ENCODE peak calls at places on chromosomes 6 and 20, in six cellular contexts. W, U, S, H, T and C are unnamed samples. For H3K4me1, the result is how much of the 10 kb centered on the place peaks cover.

GRCh38 chr20:56418385-56418861 is 6.4 kb downstream of the CASS4 start:
- DNase-seq in W (no peak), U (no peak), S (no peak), H (no peak), T (peak), C (no peak)

GRCh38 chr6:160327981-160328380 is 20.2 kb upstream of the SLC22A3 start:
- DNase-seq in W (no peak), U (no peak), S (no peak), H (no peak), T (no peak), C (no peak)

GRCh38 chr6:35062676-35063574 is 78.2 kb downstream of the TCP11 start:
- DNase-seq in W (no peak), U (no peak), S (no peak), H (no peak), T (no peak), C (no peak)

GRCh38 chr6:150068786-150069648 is at the start of gene ULBP3:
- DNase-seq in W (peak), U (peak), S (peak), H (peak), T (peak), C (peak)

GRCh38 chr20:38152175-38153010 is 12.7 kb downstream of the TGM2 start:
- DNase-seq in W (peak), U (peak), S (no peak), H (peak), T (peak), C (peak)

GRCh38 chr6:4253604-4254211 is 118.3 kb upstream of the ECI2 start:
- DNase-seq in W (no peak), U (no peak), S (no peak), H (no peak), T (peak), C (no peak)

GRCh38 chr6:166565084-166565651 is 21.3 kb downstream of the RAMACL start:
- DNase-seq in W (peak), U (no peak), S (no peak), H (peak), T (peak), C (no peak)

GRCh38 chr6:4348462-4349112 is 213.2 kb upstream of the ECI2 start:
- DNase-seq in W (no peak), U (no peak), S (no peak), H (no peak), T (no peak), C (no peak)

GRCh38 chr6:163943647-163944395 is 529.3 kb downstream of the QKI start:
- DNase-seq in W (no peak), U (no peak), S (no peak), H (peak), T (peak), C (no peak)

GRCh38 chr6:49030621-49031020 is 432.4 kb downstream of the MMUT start:
- DNase-seq in W (no peak), U (no peak), S (no peak), H (no peak), T (peak), C (no peak)

GRCh38 chr20:11976966-11977365 is 59.3 kb downstream of the BTBD3 start:
- DNase-seq in W (no peak), U (no peak), S (no peak), H (no peak), T (no peak), C (no peak)

GRCh38 chr20:43293068-43293786 is 103.5 kb upstream of the PTPRT start:
- DNase-seq in W (no peak), U (no peak), S (no peak), H (no peak), T (no peak), C (no peak)

GRCh38 chr6:77451466-77451865 is 11.8 kb downstream of the HTR1B start:
- DNase-seq in W (no peak), U (no peak), S (no peak), H (no peak), T (no peak), C (no peak)

GRCh38 chr6:52537001-52537753 is 39.7 kb downstream of the TRAM2 start:
- DNase-seq in W (no peak), U (no peak), S (no peak), H (no peak), T (no peak), C (no peak)

GRCh38 chr6:139201378-139201777 is 66.5 kb downstream of the HECA start:
- DNase-seq in W (no peak), U (no peak), S (no peak), H (no peak), T (no peak), C (no peak)

GRCh38 chr6:43735642-43736199 is 34.3 kb upstream of the VEGFA start:
- DNase-seq in W (no peak), U (peak), S (no peak), H (no peak), T (no peak), C (no peak)

GRCh38 chr20:41352666-41353065 is 12.0 kb downstream of the LPIN3 start:
- DNase-seq in W (no peak), U (no peak), S (no peak), H (no peak), T (no peak), C (no peak)

GRCh38 chr20:47055699-47056369 is 161.2 kb downstream of the EYA2 start:
- DNase-seq in W (no peak), U (no peak), S (no peak), H (no peak), T (no peak), C (no peak)

GRCh38 chr20:14441201-14441600 is 103.8 kb upstream of the FLRT3 start:
- DNase-seq in W (no peak), U (no peak), S (no peak), H (no peak), T (peak), C (no peak)

GRCh38 chr6:158174514-158174913 is 6.4 kb downstream of the GTF2H5 start:
- DNase-seq in W (no peak), U (no peak), S (no peak), H (no peak), T (peak), C (no peak)

GRCh38 chr6:28248916-28249315 is 3.2 kb downstream of the ZKSCAN4 start:
- DNase-seq in W (no peak), U (no peak), S (no peak), H (no peak), T (no peak), C (no peak)

GRCh38 chr6:25899580-25900408 is 25.8 kb upstream of the SLC17A3 start:
- DNase-seq in W (no peak), U (no peak), S (no peak), H (no peak), T (no peak), C (no peak)

GRCh38 chr6:49634080-49634810 is 2.4 kb downstream of the RHAG start:
- DNase-seq in W (no peak), U (no peak), S (no peak), H (no peak), T (no peak), C (no peak)

GRCh38 chr20:56400001-56400640 is 7.7 kb downstream of the CSTF1 start:
- DNase-seq in W (no peak), U (no peak), S (peak), H (no peak), T (peak), C (peak)

GRCh38 chr6:74568851-74569250 is 637.0 kb downstream of the COL12A1 start:
- DNase-seq in W (no peak), U (no peak), S (no peak), H (no peak), T (peak), C (no peak)

GRCh38 chr6:90222724-90223198 is 73.9 kb downstream of the BACH2 start:
- DNase-seq in W (no peak), U (no peak), S (no peak), H (no peak), T (no peak), C (no peak)

GRCh38 chr20:9301129-9302072 is 213.0 kb upstream of the LAMP5 start:
- DNase-seq in W (no peak), U (no peak), S (no peak), H (no peak), T (peak), C (no peak)

GRCh38 chr6:52362443-52363221 is 681 bp downstream of the PAQR8 start:
- DNase-seq in W (no peak), U (peak), S (peak), H (peak), T (peak), C (peak)

GRCh38 chr20:57755609-57756008 is 45.8 kb upstream of the PMEPA1 start:
- DNase-seq in W (no peak), U (no peak), S (no peak), H (no peak), T (no peak), C (no peak)

GRCh38 chr20:31721408-31722332 is 998 bp downstream of the BCL2L1 start:
- DNase-seq in W (no peak), U (peak), S (no peak), H (peak), T (no peak), C (no peak)

GRCh38 chr20:51581571-51581970 is 39.1 kb upstream of the NFATC2 start:
- DNase-seq in W (no peak), U (no peak), S (no peak), H (no peak), T (no peak), C (no peak)

GRCh38 chr20:4677846-4678245 is 43.9 kb upstream of the PRND start:
- DNase-seq in W (no peak), U (no peak), S (no peak), H (no peak), T (no peak), C (no peak)

GRCh38 chr6:127963495-127963894 is 62.6 kb upstream of the THEMIS start:
- DNase-seq in W (no peak), U (no peak), S (no peak), H (no peak), T (no peak), C (no peak)

GRCh38 chr6:161257778-161258457 is 15.9 kb downstream of the AGPAT4 start:
- DNase-seq in W (no peak), U (no peak), S (no peak), H (no peak), T (peak), C (no peak)

DNA sequence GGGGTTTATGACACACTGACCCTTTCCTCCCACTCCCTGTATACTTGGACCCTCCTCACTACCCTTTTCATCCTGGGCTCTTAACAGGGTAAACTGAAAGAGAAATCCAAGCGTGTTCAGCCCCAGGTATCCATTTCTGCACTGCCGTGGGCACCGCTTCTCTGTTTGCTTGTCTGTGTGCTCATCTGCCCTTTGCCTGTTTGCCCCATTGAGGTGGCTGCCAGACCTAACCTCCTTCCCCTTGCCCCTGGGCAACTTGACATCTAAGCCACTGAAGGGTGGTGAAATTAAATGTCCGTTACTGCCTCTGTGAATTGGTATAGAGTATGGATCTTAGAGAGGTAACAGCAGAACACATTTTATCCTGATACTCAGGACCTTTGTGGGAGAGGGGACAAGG is 38.7 kb downstream of the ACSS2 start:
- DNase-seq in W (no peak), U (no peak), S (no peak), H (no peak), T (no peak), C (no peak)
- H3K4me3 ChIP-seq in W (no peak), U (no peak), S (no peak), H (no peak), T (no peak), C (no peak)

DNA sequence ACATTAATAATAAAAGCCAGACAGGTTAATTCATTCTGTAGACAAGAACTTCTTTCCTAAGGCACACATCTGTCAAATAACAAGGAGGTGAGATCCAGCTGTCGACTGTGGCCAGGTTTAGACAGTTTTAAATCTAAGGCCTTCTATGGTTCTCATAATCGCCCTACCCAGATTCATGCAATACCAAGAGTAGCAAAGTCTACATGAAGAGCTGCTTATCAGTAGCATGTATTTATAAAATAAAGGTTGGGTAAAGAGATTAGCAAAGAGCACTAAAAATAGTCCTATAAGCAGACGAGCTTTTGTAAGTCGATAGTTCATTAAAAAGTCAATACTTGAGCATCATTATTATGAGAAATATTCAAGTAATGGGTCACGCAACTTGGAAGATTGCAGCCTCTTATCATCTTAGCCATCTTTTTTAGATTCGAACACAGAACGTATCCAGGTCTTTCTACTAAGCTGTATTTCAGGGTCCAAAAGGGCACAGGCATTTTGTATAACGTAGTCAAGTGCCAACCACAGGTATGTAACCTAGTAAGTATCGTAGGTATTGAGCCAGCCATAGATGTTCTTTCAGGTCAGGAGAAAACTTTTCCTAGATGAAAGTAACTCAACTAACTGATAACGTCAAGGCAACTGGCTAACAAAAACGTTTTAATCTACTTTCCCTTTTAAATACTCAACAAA is 3.1 kb downstream of the CNKSR3 start:
- DNase-seq in W (no peak), U (no peak), S (no peak), H (no peak), T (no peak), C (no peak)
- H3K4me1 ChIP-seq in W (under half), U (under half), S (under half), H (under half), T (under half), C (under half)

GRCh38 chr20:21027569-21027968 is 78.6 kb downstream of the LINC00237 start:
- DNase-seq in W (no peak), U (no peak), S (no peak), H (no peak), T (no peak), C (peak)
- TF ChIP-seq CTCF in W (no peak), U (no peak), S (no peak), H (no peak), T (no peak), C (peak)

DNA sequence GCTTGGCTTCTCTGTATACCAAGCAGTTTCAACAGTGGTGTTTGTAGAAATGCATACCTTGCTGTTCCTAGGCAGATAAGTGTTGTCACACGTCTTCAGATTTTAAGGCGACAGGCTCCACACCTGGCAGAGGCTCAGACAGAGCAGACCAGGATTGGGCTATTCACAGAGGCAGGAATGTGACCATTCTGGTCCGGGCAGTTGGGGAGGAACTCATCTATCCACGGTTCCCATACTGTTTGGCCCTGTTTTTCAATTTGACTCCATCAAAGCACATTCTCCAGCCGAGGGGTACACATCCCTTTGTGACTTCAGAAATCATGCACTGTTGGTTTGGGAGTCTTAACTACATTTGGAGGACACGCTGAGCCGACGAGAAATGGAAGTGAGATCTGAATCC is 45.5 kb downstream of the UTRN start:
- DNase-seq in W (no peak), U (peak), S (no peak), H (no peak), T (no peak), C (no peak)
- H3K4me3 ChIP-seq in W (no peak), U (peak), S (no peak), H (no peak), T (no peak), C (no peak)

DNA sequence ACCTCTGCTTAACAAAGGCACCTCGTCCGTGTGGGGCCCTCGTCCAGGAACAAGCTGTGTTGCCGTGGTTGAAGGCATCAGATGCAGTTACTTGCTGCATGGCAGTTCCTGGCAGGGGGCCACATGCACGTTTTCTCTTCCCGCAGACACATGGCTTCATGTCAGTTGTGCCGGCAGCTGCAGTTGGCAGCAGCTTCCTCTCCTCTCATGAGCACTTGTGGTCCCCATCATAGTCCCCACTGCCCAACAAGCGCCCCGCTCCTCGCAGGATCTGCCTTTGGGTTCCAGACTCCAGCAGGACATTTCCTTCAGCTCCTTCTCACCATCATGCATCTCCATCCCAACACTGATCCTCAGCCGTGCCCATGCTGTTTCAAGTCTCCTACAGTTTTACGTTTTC is 7.1 kb upstream of the AFDN start:
- DNase-seq in W (no peak), U (no peak), S (no peak), H (no peak), T (no peak), C (peak)
- H3K4me1 ChIP-seq in W (under half), U (under half), S (under half), H (under half), T (under half), C (under half)

DNA sequence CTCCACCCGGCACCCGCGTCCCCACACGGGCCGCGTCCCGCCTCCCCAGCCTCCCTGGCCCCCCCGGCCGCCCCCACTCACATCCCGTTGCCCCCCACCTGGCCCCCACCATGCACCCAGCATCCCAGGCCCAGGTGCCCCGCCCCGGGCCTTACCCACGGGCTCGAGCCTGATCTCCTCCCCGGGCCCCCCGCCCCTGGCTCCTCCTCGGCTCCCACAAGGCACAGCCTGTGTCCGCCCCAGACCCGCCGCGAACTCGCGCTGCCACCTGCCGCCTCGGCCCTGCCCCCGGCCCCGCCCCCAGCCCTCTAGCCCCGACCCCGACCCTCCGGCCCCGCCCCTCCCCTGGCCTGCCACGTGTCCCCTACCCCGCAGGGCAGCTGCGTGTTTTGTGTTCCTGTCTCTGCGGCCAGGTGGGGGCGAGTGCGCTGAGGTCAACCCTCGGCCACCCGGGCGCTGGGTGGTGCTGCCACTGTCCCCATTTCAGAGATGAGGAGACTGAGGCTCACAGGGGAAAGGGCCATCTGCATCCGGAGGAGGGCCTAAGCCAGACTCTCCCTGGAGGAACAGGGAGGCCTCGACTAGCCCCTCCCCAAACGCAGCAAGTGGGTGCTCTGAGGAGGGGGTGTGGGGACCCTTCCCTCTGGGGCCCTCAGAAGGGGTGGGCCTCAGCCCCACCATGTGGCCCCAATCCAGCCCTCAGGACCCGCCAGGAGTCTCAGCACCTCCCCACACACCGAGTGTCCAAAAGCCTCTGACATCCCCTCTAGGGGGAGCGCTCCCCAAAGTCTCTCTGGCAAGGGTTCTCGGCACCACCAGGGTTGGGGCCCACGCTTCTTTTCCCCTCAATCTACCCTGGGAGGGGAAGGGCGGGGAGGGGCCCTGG is 99.8 kb downstream of the TAF4 start:
- DNase-seq in W (no peak), U (no peak), S (peak), H (no peak), T (no peak), C (peak)
- TF ChIP-seq CTCF in W (no peak), U (no peak), S (peak), H (no peak), T (no peak), C (peak)